ENCODE peak calls at places on chromosomes 12 and 14, in four cellular contexts. One of them, this sample, is unnamed.

GRCh38 chr14:89027097-89027740 is 202.8 kb downstream of the TTC8 start:
- DNase-seq in ovary: peak; percentile 68
- DNase-seq in fibroblast of lung: peak; percentile 35
- DNase-seq in adrenal gland: peak; percentile 50
- DNase-seq in this sample: peak; percentile 69

GRCh38 chr12:72272731-72273498 is 745 bp downstream of the TRHDE start:
- DNase-seq in fibroblast of lung: peak; percentile 73
- DNase-seq in adrenal gland: no peak
- DNase-seq in ovary: peak; percentile 53
- DNase-seq in this sample: peak; percentile 56

GRCh38 chr14:101473795-101474562 is 87.3 kb upstream of the DIO3 start:
- DNase-seq in adrenal gland: no peak
- DNase-seq in fibroblast of lung: no peak
- DNase-seq in ovary: no peak
- DNase-seq in this sample: no peak

GRCh38 chr12:113135178-113136127 is at the start of gene RASAL1:
- DNase-seq in fibroblast of lung: no peak
- DNase-seq in ovary: no peak
- DNase-seq in adrenal gland: peak; percentile 83
- DNase-seq in this sample: peak; percentile 46

GRCh38 chr12:19872745-19873144 is 433.5 kb downstream of the AEBP2 start:
- DNase-seq in ovary: no peak
- DNase-seq in adrenal gland: no peak
- DNase-seq in fibroblast of lung: no peak
- DNase-seq in this sample: no peak

GRCh38 chr12:58916153-58916709 is 4.1 kb downstream of the LRIG3 start:
- DNase-seq in fibroblast of lung: no peak
- DNase-seq in ovary: no peak
- DNase-seq in adrenal gland: no peak
- DNase-seq in this sample: no peak

GRCh38 chr12:87922721-87923120 is 106.5 kb downstream of the C12orf50 start:
- DNase-seq in fibroblast of lung: peak; percentile 9
- DNase-seq in ovary: no peak
- DNase-seq in adrenal gland: no peak
- DNase-seq in this sample: no peak

GRCh38 chr12:114986849-114987248 is 302.9 kb upstream of the TBX3 start:
- DNase-seq in ovary: no peak
- DNase-seq in fibroblast of lung: no peak
- DNase-seq in adrenal gland: no peak
- DNase-seq in this sample: no peak

GRCh38 chr12:3398196-3398789 is 92.7 kb upstream of the PRMT8 start:
- DNase-seq in adrenal gland: no peak
- DNase-seq in ovary: no peak
- DNase-seq in fibroblast of lung: no peak
- DNase-seq in this sample: no peak

GRCh38 chr12:20778969-20779368 is 31.5 kb upstream of the SLCO1B3 start:
- DNase-seq in ovary: no peak
- DNase-seq in fibroblast of lung: no peak
- DNase-seq in adrenal gland: no peak
- DNase-seq in this sample: no peak

GRCh38 chr12:94134226-94134795 is 14.1 kb upstream of the PLXNC1 start:
- DNase-seq in ovary: no peak
- DNase-seq in adrenal gland: peak; percentile 37
- DNase-seq in fibroblast of lung: peak; percentile 76
- DNase-seq in this sample: no peak

GRCh38 chr12:29782821-29783772 is 645 bp downstream of the TMTC1 start:
- DNase-seq in ovary: peak; percentile 54
- DNase-seq in adrenal gland: peak; percentile 60
- DNase-seq in fibroblast of lung: peak; percentile 53
- DNase-seq in this sample: peak; percentile 53

GRCh38 chr12:13784504-13784903 is 196.9 kb downstream of the GRIN2B start:
- DNase-seq in fibroblast of lung: no peak
- DNase-seq in adrenal gland: no peak
- DNase-seq in ovary: no peak
- DNase-seq in this sample: no peak

GRCh38 chr12:79737875-79738718 is 47.3 kb upstream of the PAWR start:
- DNase-seq in fibroblast of lung: peak; percentile 76
- DNase-seq in adrenal gland: peak; percentile 33
- DNase-seq in ovary: peak; percentile 16
- DNase-seq in this sample: no peak

GRCh38 chr12:6377667-6377994 is 2.3 kb upstream of the SCNN1A start:
- DNase-seq in ovary: no peak
- DNase-seq in fibroblast of lung: no peak
- DNase-seq in adrenal gland: peak; percentile 70
- DNase-seq in this sample: peak; percentile 86

GRCh38 chr14:100547633-100548294 is 39.5 kb downstream of the BEGAIN start:
- DNase-seq in ovary: peak; percentile 63
- DNase-seq in adrenal gland: peak; percentile 85
- DNase-seq in fibroblast of lung: peak; percentile 59
- DNase-seq in this sample: peak; percentile 87

GRCh38 chr14:55873229-55873628 is 245.0 kb upstream of the PELI2 start:
- DNase-seq in fibroblast of lung: no peak
- DNase-seq in ovary: no peak
- DNase-seq in adrenal gland: no peak
- DNase-seq in this sample: no peak

GRCh38 chr12:49907352-49907751 is 3.7 kb upstream of the FAIM2 start:
- DNase-seq in adrenal gland: no peak
- DNase-seq in ovary: no peak
- DNase-seq in fibroblast of lung: no peak
- DNase-seq in this sample: peak; percentile 19

GRCh38 chr14:103897075-103897947 is 30.9 kb upstream of the TDRD9 start:
- DNase-seq in ovary: no peak
- DNase-seq in adrenal gland: no peak
- DNase-seq in fibroblast of lung: no peak
- DNase-seq in this sample: no peak

GRCh38 chr12:68538722-68539614 is 71.7 kb upstream of the RAP1B start:
- DNase-seq in ovary: peak; percentile 25
- DNase-seq in adrenal gland: peak; percentile 33
- DNase-seq in fibroblast of lung: peak; percentile 39
- DNase-seq in this sample: peak; percentile 66

GRCh38 chr12:105977256-105978051 is 161.3 kb downstream of the NUAK1 start:
- DNase-seq in adrenal gland: no peak
- DNase-seq in ovary: no peak
- DNase-seq in fibroblast of lung: peak; percentile 90
- DNase-seq in this sample: no peak

GRCh38 chr12:42981379-42981778 is 391.8 kb upstream of the PRICKLE1 start:
- DNase-seq in ovary: no peak
- DNase-seq in fibroblast of lung: peak; percentile 34
- DNase-seq in adrenal gland: no peak
- DNase-seq in this sample: no peak

GRCh38 chr12:103470664-103471063 is 25.1 kb downstream of the C12orf42 start:
- DNase-seq in fibroblast of lung: no peak
- DNase-seq in adrenal gland: no peak
- DNase-seq in ovary: no peak
- DNase-seq in this sample: no peak

GRCh38 chr14:103743691-103744090 is 28.1 kb downstream of the ZFYVE21 start:
- DNase-seq in adrenal gland: no peak
- DNase-seq in ovary: no peak
- DNase-seq in fibroblast of lung: no peak
- DNase-seq in this sample: no peak

GRCh38 chr14:35384386-35385041 is 20.0 kb downstream of the NFKBIA start:
- DNase-seq in ovary: peak; percentile 73
- DNase-seq in adrenal gland: peak; percentile 73
- DNase-seq in fibroblast of lung: peak; percentile 97
- DNase-seq in this sample: no peak

GRCh38 chr14:55968741-55969140 is 149.5 kb upstream of the PELI2 start:
- DNase-seq in adrenal gland: no peak
- DNase-seq in fibroblast of lung: no peak
- DNase-seq in ovary: no peak
- DNase-seq in this sample: no peak

GRCh38 chr12:99976762-99977161 is 8.0 kb downstream of the ANKS1B start:
- DNase-seq in adrenal gland: no peak
- DNase-seq in fibroblast of lung: no peak
- DNase-seq in ovary: no peak
- DNase-seq in this sample: no peak

GRCh38 chr12:110349521-110350151 is 53.9 kb downstream of the ANAPC7 start:
- DNase-seq in adrenal gland: peak; percentile 47
- DNase-seq in ovary: no peak
- DNase-seq in fibroblast of lung: no peak
- DNase-seq in this sample: no peak

GRCh38 chr14:68420354-68420753 is 372.5 kb downstream of the ZFP36L1 start:
- DNase-seq in adrenal gland: no peak
- DNase-seq in fibroblast of lung: no peak
- DNase-seq in ovary: no peak
- DNase-seq in this sample: no peak

GRCh38 chr14:102949062-102949800 is 26.8 kb downstream of the AMN start:
- DNase-seq in ovary: no peak
- DNase-seq in adrenal gland: no peak
- DNase-seq in fibroblast of lung: no peak
- DNase-seq in this sample: no peak

GRCh38 chr12:117139025-117139717 is 40.0 kb upstream of the TESC start:
- DNase-seq in ovary: no peak
- DNase-seq in fibroblast of lung: no peak
- DNase-seq in adrenal gland: no peak
- DNase-seq in this sample: no peak
- TF ChIP-seq CTCF in ovary: no peak
- TF ChIP-seq CTCF in fibroblast of lung: no peak
- TF ChIP-seq CTCF in adrenal gland: no peak
- TF ChIP-seq CTCF in this sample: no peak

DNA sequence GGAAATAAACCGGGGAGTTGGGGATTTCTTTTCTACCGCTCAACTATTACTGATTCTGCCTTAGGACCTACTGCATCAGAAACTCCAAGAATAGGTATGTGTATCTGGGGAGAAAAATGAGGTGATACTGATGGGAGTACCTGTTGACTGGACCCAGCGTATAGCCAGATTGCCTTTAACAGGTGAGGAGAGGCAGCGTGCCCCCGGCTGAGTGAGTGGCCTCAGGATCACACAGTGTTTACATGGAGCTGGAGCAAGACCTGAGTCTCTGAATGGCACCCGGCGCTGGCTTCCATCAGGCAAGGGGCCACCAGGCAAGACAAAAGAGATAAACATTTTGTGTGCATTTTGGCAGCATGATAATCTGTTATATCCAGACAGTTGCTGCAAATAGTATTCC is 496.2 kb downstream of the EGLN3 start:
- DNase-seq in fibroblast of lung: no peak
- DNase-seq in ovary: no peak
- DNase-seq in adrenal gland: no peak
- DNase-seq in this sample: no peak
- H3K4me1 ChIP-seq in fibroblast of lung: no peaks in the 10 kb centered on the region
- H3K4me1 ChIP-seq in ovary: peaks cover 7% of the 10 kb centered on the region
- H3K4me1 ChIP-seq in adrenal gland: peaks cover 19% of the 10 kb centered on the region
- H3K4me1 ChIP-seq in this sample: no peaks in the 10 kb centered on the region

GRCh38 chr12:132186208-132186856 is 42.1 kb downstream of the NOC4L start:
- DNase-seq in adrenal gland: no peak
- DNase-seq in fibroblast of lung: no peak
- DNase-seq in ovary: no peak
- DNase-seq in this sample: no peak
- H3K4me3 ChIP-seq in adrenal gland: no peak overlapping the region
- H3K4me3 ChIP-seq in fibroblast of lung: no peak overlapping the region
- H3K4me3 ChIP-seq in ovary: no peak overlapping the region
- H3K4me3 ChIP-seq in this sample: peak overlapping the region; percentile 37

GRCh38 chr14:75259510-75259855 is 19.1 kb upstream of the FOS start:
- DNase-seq in ovary: no peak
- DNase-seq in adrenal gland: no peak
- DNase-seq in fibroblast of lung: peak; percentile 75
- DNase-seq in this sample: no peak
- TF ChIP-seq CTCF in ovary: peak; percentile 32
- TF ChIP-seq CTCF in adrenal gland: peak; percentile 31
- TF ChIP-seq CTCF in fibroblast of lung: peak; percentile 31
- TF ChIP-seq CTCF in this sample: no peak

DNA sequence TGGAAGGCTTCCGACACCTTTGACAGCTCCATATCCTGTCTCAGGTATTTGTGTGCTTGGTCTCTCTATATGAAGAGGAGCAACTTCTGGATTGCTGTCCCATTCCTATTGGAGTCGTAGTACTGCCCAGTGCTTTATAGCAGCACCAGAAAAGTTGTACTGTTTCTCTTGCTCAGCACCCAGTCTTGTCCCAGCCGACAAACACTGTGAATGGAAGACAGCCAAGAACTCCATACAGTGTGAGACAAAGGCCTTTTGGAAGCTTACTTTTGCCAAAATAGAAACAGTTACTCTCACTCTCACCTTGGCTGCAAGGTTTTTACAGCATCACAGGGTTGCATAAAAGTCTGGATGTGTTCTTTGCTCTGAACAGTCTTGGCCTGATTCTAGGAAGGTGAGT is 105.3 kb downstream of the TGFB3 start:
- DNase-seq in fibroblast of lung: peak; percentile 53
- DNase-seq in adrenal gland: no peak
- DNase-seq in ovary: no peak
- DNase-seq in this sample: no peak
- H3K4me1 ChIP-seq in fibroblast of lung: peaks cover 11% of the 10 kb centered on the region
- H3K4me1 ChIP-seq in adrenal gland: no peaks in the 10 kb centered on the region
- H3K4me1 ChIP-seq in ovary: no peaks in the 10 kb centered on the region
- H3K4me1 ChIP-seq in this sample: peaks cover 11% of the 10 kb centered on the region

GRCh38 chr12:57895337-57896138 is 45.8 kb upstream of the ATP23 start:
- DNase-seq in adrenal gland: no peak
- DNase-seq in ovary: no peak
- DNase-seq in fibroblast of lung: no peak
- DNase-seq in this sample: no peak

GRCh38 chr12:57896139-57896436 is 45.3 kb upstream of the ATP23 start:
- DNase-seq in adrenal gland: no peak
- DNase-seq in ovary: peak; percentile 62
- DNase-seq in fibroblast of lung: peak; percentile 63
- DNase-seq in this sample: no peak

GRCh38 chr12:57896437-57897201 is 44.7 kb upstream of the ATP23 start:
- DNase-seq in fibroblast of lung: peak; percentile 86
- DNase-seq in adrenal gland: peak; percentile 77
- DNase-seq in ovary: peak; percentile 90
- DNase-seq in this sample: peak; percentile 78

GRCh38 chr12:57893460-57894353 is 47.2 kb upstream of the CTDSP2 start:
- DNase-seq in adrenal gland: peak; percentile 87
- DNase-seq in fibroblast of lung: peak; percentile 97
- DNase-seq in ovary: peak; percentile 97
- DNase-seq in this sample: peak; percentile 88

GRCh38 chr12:57894577-57895292 is 46.6 kb upstream of the ATP23 start:
- DNase-seq in fibroblast of lung: no peak
- DNase-seq in adrenal gland: no peak
- DNase-seq in ovary: peak; percentile 45
- DNase-seq in this sample: no peak
- H3K4me3 ChIP-seq in fibroblast of lung: peak overlapping the region; percentile 43
- H3K4me3 ChIP-seq in adrenal gland: no peak overlapping the region
- H3K4me3 ChIP-seq in ovary: peak overlapping the region; percentile 17
- H3K4me3 ChIP-seq in this sample: peak overlapping the region; percentile 28